ENCODE peak calls at places on chromosomes 3 and 15, in ten cellular contexts. One of them, this sample, is unnamed.

GRCh38 chr3:15099364-15100098 is 583 bp upstream of the RBSN start:
- DNase-seq in cardiac muscle cell: no peak
- DNase-seq in brain pericyte: no peak
- DNase-seq in stimulated activated CD4-positive, alpha-beta T cell treated with anti-CD3 and anti-CD28 coated beads, Interleukin-1b, Interleukin-23, amount 100 ng/mL, for 1 hour: no peak
- DNase-seq in GM19239: no peak
- DNase-seq in aorta: no peak
- DNase-seq in frontal cortex: no peak
- DNase-seq in hippocampal formation: no peak
- DNase-seq in Daoy: no peak
- DNase-seq in lower leg skin: no peak
- DNase-seq in this sample: no peak

GRCh38 chr3:83321891-83322290 is 1560.4 kb upstream of the GBE1 start:
- DNase-seq in cardiac muscle cell: no peak
- DNase-seq in brain pericyte: no peak
- DNase-seq in stimulated activated CD4-positive, alpha-beta T cell treated with anti-CD3 and anti-CD28 coated beads, Interleukin-1b, Interleukin-23, amount 100 ng/mL, for 1 hour: no peak
- DNase-seq in GM19239: no peak
- DNase-seq in aorta: no peak
- DNase-seq in frontal cortex: no peak
- DNase-seq in hippocampal formation: no peak
- DNase-seq in Daoy: no peak
- DNase-seq in lower leg skin: no peak
- DNase-seq in this sample: no peak

GRCh38 chr3:14803101-14803980 is 15.4 kb upstream of the FGD5 start:
- DNase-seq in cardiac muscle cell: peak
- DNase-seq in brain pericyte: no peak
- DNase-seq in stimulated activated CD4-positive, alpha-beta T cell treated with anti-CD3 and anti-CD28 coated beads, Interleukin-1b, Interleukin-23, amount 100 ng/mL, for 1 hour: no peak
- DNase-seq in GM19239: no peak
- DNase-seq in aorta: no peak
- DNase-seq in frontal cortex: no peak
- DNase-seq in hippocampal formation: no peak
- DNase-seq in Daoy: peak
- DNase-seq in lower leg skin: no peak
- DNase-seq in this sample: no peak

GRCh38 chr3:197167546-197167945 is 130.9 kb downstream of the DLG1 start:
- DNase-seq in cardiac muscle cell: no peak
- DNase-seq in brain pericyte: no peak
- DNase-seq in stimulated activated CD4-positive, alpha-beta T cell treated with anti-CD3 and anti-CD28 coated beads, Interleukin-1b, Interleukin-23, amount 100 ng/mL, for 1 hour: no peak
- DNase-seq in GM19239: no peak
- DNase-seq in aorta: no peak
- DNase-seq in frontal cortex: no peak
- DNase-seq in hippocampal formation: no peak
- DNase-seq in Daoy: no peak
- DNase-seq in lower leg skin: no peak
- DNase-seq in this sample: no peak

GRCh38 chr3:150407051-150407817 is 864 bp upstream of the TSC22D2 start:
- DNase-seq in cardiac muscle cell: peak
- DNase-seq in brain pericyte: no peak
- DNase-seq in stimulated activated CD4-positive, alpha-beta T cell treated with anti-CD3 and anti-CD28 coated beads, Interleukin-1b, Interleukin-23, amount 100 ng/mL, for 1 hour: no peak
- DNase-seq in GM19239: no peak
- DNase-seq in aorta: no peak
- DNase-seq in frontal cortex: no peak
- DNase-seq in hippocampal formation: no peak
- DNase-seq in Daoy: peak
- DNase-seq in lower leg skin: no peak
- DNase-seq in this sample: no peak

GRCh38 chr3:14124223-14124614 is 451 bp downstream of the CHCHD4 start:
- DNase-seq in cardiac muscle cell: peak
- DNase-seq in brain pericyte: no peak
- DNase-seq in stimulated activated CD4-positive, alpha-beta T cell treated with anti-CD3 and anti-CD28 coated beads, Interleukin-1b, Interleukin-23, amount 100 ng/mL, for 1 hour: no peak
- DNase-seq in GM19239: peak
- DNase-seq in aorta: peak
- DNase-seq in frontal cortex: peak
- DNase-seq in hippocampal formation: peak
- DNase-seq in Daoy: peak
- DNase-seq in lower leg skin: peak
- DNase-seq in this sample: peak

GRCh38 chr3:61562810-61563613 is 1.6 kb downstream of the PTPRG start:
- DNase-seq in cardiac muscle cell: peak
- DNase-seq in brain pericyte: no peak
- DNase-seq in stimulated activated CD4-positive, alpha-beta T cell treated with anti-CD3 and anti-CD28 coated beads, Interleukin-1b, Interleukin-23, amount 100 ng/mL, for 1 hour: no peak
- DNase-seq in GM19239: no peak
- DNase-seq in aorta: peak
- DNase-seq in frontal cortex: peak
- DNase-seq in hippocampal formation: no peak
- DNase-seq in Daoy: peak
- DNase-seq in lower leg skin: no peak
- DNase-seq in this sample: no peak

GRCh38 chr3:53650928-53651654 is 156.7 kb downstream of the CACNA1D start:
- DNase-seq in cardiac muscle cell: no peak
- DNase-seq in brain pericyte: no peak
- DNase-seq in stimulated activated CD4-positive, alpha-beta T cell treated with anti-CD3 and anti-CD28 coated beads, Interleukin-1b, Interleukin-23, amount 100 ng/mL, for 1 hour: no peak
- DNase-seq in GM19239: no peak
- DNase-seq in aorta: no peak
- DNase-seq in frontal cortex: no peak
- DNase-seq in hippocampal formation: no peak
- DNase-seq in Daoy: no peak
- DNase-seq in lower leg skin: peak
- DNase-seq in this sample: no peak

GRCh38 chr3:154191520-154191919 is 70.3 kb downstream of the ARHGEF26 start:
- DNase-seq in cardiac muscle cell: no peak
- DNase-seq in brain pericyte: no peak
- DNase-seq in stimulated activated CD4-positive, alpha-beta T cell treated with anti-CD3 and anti-CD28 coated beads, Interleukin-1b, Interleukin-23, amount 100 ng/mL, for 1 hour: no peak
- DNase-seq in GM19239: no peak
- DNase-seq in aorta: no peak
- DNase-seq in frontal cortex: no peak
- DNase-seq in hippocampal formation: no peak
- DNase-seq in Daoy: no peak
- DNase-seq in lower leg skin: no peak
- DNase-seq in this sample: no peak

GRCh38 chr3:100982710-100983109 is 10.5 kb downstream of the ABI3BP start:
- DNase-seq in cardiac muscle cell: peak
- DNase-seq in brain pericyte: no peak
- DNase-seq in stimulated activated CD4-positive, alpha-beta T cell treated with anti-CD3 and anti-CD28 coated beads, Interleukin-1b, Interleukin-23, amount 100 ng/mL, for 1 hour: no peak
- DNase-seq in GM19239: no peak
- DNase-seq in aorta: peak
- DNase-seq in frontal cortex: no peak
- DNase-seq in hippocampal formation: no peak
- DNase-seq in Daoy: peak
- DNase-seq in lower leg skin: no peak
- DNase-seq in this sample: no peak

GRCh38 chr15:69760263-69760855 is 307.7 kb downstream of the RPLP1 start:
- DNase-seq in cardiac muscle cell: peak
- DNase-seq in brain pericyte: no peak
- DNase-seq in stimulated activated CD4-positive, alpha-beta T cell treated with anti-CD3 and anti-CD28 coated beads, Interleukin-1b, Interleukin-23, amount 100 ng/mL, for 1 hour: no peak
- DNase-seq in GM19239: no peak
- DNase-seq in aorta: no peak
- DNase-seq in frontal cortex: no peak
- DNase-seq in hippocampal formation: no peak
- DNase-seq in Daoy: peak
- DNase-seq in lower leg skin: no peak
- DNase-seq in this sample: no peak

GRCh38 chr15:78937132-78937739 is 7.6 kb downstream of the CTSH start:
- DNase-seq in cardiac muscle cell: peak
- DNase-seq in brain pericyte: no peak
- DNase-seq in stimulated activated CD4-positive, alpha-beta T cell treated with anti-CD3 and anti-CD28 coated beads, Interleukin-1b, Interleukin-23, amount 100 ng/mL, for 1 hour: no peak
- DNase-seq in GM19239: no peak
- DNase-seq in aorta: peak
- DNase-seq in frontal cortex: no peak
- DNase-seq in hippocampal formation: no peak
- DNase-seq in Daoy: no peak
- DNase-seq in lower leg skin: no peak
- DNase-seq in this sample: no peak

GRCh38 chr3:4582634-4583033 is 89.5 kb downstream of the ITPR1 start:
- DNase-seq in cardiac muscle cell: peak
- DNase-seq in brain pericyte: no peak
- DNase-seq in stimulated activated CD4-positive, alpha-beta T cell treated with anti-CD3 and anti-CD28 coated beads, Interleukin-1b, Interleukin-23, amount 100 ng/mL, for 1 hour: no peak
- DNase-seq in GM19239: no peak
- DNase-seq in aorta: no peak
- DNase-seq in frontal cortex: no peak
- DNase-seq in hippocampal formation: no peak
- DNase-seq in Daoy: no peak
- DNase-seq in lower leg skin: no peak
- DNase-seq in this sample: no peak

GRCh38 chr3:110542552-110543164 is 529.0 kb upstream of the NECTIN3 start:
- DNase-seq in cardiac muscle cell: peak
- DNase-seq in brain pericyte: no peak
- DNase-seq in stimulated activated CD4-positive, alpha-beta T cell treated with anti-CD3 and anti-CD28 coated beads, Interleukin-1b, Interleukin-23, amount 100 ng/mL, for 1 hour: no peak
- DNase-seq in GM19239: no peak
- DNase-seq in aorta: no peak
- DNase-seq in frontal cortex: no peak
- DNase-seq in hippocampal formation: no peak
- DNase-seq in Daoy: no peak
- DNase-seq in lower leg skin: no peak
- DNase-seq in this sample: no peak

GRCh38 chr3:133412511-133413165 is 12.8 kb downstream of the BFSP2 start:
- DNase-seq in cardiac muscle cell: peak
- DNase-seq in brain pericyte: no peak
- DNase-seq in stimulated activated CD4-positive, alpha-beta T cell treated with anti-CD3 and anti-CD28 coated beads, Interleukin-1b, Interleukin-23, amount 100 ng/mL, for 1 hour: no peak
- DNase-seq in GM19239: no peak
- DNase-seq in aorta: no peak
- DNase-seq in frontal cortex: no peak
- DNase-seq in hippocampal formation: no peak
- DNase-seq in Daoy: peak
- DNase-seq in lower leg skin: no peak
- DNase-seq in this sample: no peak

GRCh38 chr15:75008249-75009017 is 13.1 kb downstream of the SCAMP5 start:
- DNase-seq in cardiac muscle cell: no peak
- DNase-seq in brain pericyte: no peak
- DNase-seq in stimulated activated CD4-positive, alpha-beta T cell treated with anti-CD3 and anti-CD28 coated beads, Interleukin-1b, Interleukin-23, amount 100 ng/mL, for 1 hour: no peak
- DNase-seq in GM19239: no peak
- DNase-seq in aorta: no peak
- DNase-seq in frontal cortex: no peak
- DNase-seq in hippocampal formation: no peak
- DNase-seq in Daoy: no peak
- DNase-seq in lower leg skin: no peak
- DNase-seq in this sample: peak

GRCh38 chr3:134309987-134310700 is 59.5 kb upstream of the RYK start:
- DNase-seq in cardiac muscle cell: no peak
- DNase-seq in brain pericyte: no peak
- DNase-seq in stimulated activated CD4-positive, alpha-beta T cell treated with anti-CD3 and anti-CD28 coated beads, Interleukin-1b, Interleukin-23, amount 100 ng/mL, for 1 hour: no peak
- DNase-seq in GM19239: no peak
- DNase-seq in aorta: no peak
- DNase-seq in frontal cortex: no peak
- DNase-seq in hippocampal formation: no peak
- DNase-seq in Daoy: peak
- DNase-seq in lower leg skin: no peak
- DNase-seq in this sample: no peak

GRCh38 chr3:113631143-113631542 is 65.3 kb downstream of the USF3 start:
- DNase-seq in cardiac muscle cell: no peak
- DNase-seq in brain pericyte: no peak
- DNase-seq in stimulated activated CD4-positive, alpha-beta T cell treated with anti-CD3 and anti-CD28 coated beads, Interleukin-1b, Interleukin-23, amount 100 ng/mL, for 1 hour: no peak
- DNase-seq in GM19239: no peak
- DNase-seq in aorta: no peak
- DNase-seq in frontal cortex: no peak
- DNase-seq in hippocampal formation: no peak
- DNase-seq in Daoy: no peak
- DNase-seq in lower leg skin: no peak
- DNase-seq in this sample: peak

GRCh38 chr3:146530609-146531008 is 13.8 kb downstream of the PLSCR1 start:
- DNase-seq in cardiac muscle cell: no peak
- DNase-seq in brain pericyte: no peak
- DNase-seq in stimulated activated CD4-positive, alpha-beta T cell treated with anti-CD3 and anti-CD28 coated beads, Interleukin-1b, Interleukin-23, amount 100 ng/mL, for 1 hour: no peak
- DNase-seq in GM19239: no peak
- DNase-seq in aorta: no peak
- DNase-seq in frontal cortex: no peak
- DNase-seq in hippocampal formation: no peak
- DNase-seq in Daoy: no peak
- DNase-seq in lower leg skin: no peak
- DNase-seq in this sample: no peak

GRCh38 chr15:49154799-49155109 is 645 bp downstream of the COPS2 start:
- DNase-seq in cardiac muscle cell: no peak
- DNase-seq in brain pericyte: no peak
- DNase-seq in stimulated activated CD4-positive, alpha-beta T cell treated with anti-CD3 and anti-CD28 coated beads, Interleukin-1b, Interleukin-23, amount 100 ng/mL, for 1 hour: no peak
- DNase-seq in GM19239: no peak
- DNase-seq in aorta: no peak
- DNase-seq in frontal cortex: no peak
- DNase-seq in hippocampal formation: no peak
- DNase-seq in Daoy: no peak
- DNase-seq in lower leg skin: no peak
- DNase-seq in this sample: no peak

GRCh38 chr3:23017800-23018199 is 185.3 kb upstream of the UBE2E2 start:
- DNase-seq in cardiac muscle cell: peak
- DNase-seq in brain pericyte: no peak
- DNase-seq in stimulated activated CD4-positive, alpha-beta T cell treated with anti-CD3 and anti-CD28 coated beads, Interleukin-1b, Interleukin-23, amount 100 ng/mL, for 1 hour: no peak
- DNase-seq in GM19239: no peak
- DNase-seq in aorta: no peak
- DNase-seq in frontal cortex: no peak
- DNase-seq in hippocampal formation: no peak
- DNase-seq in Daoy: peak
- DNase-seq in lower leg skin: no peak
- DNase-seq in this sample: no peak

GRCh38 chr3:141015486-141015885 is 35.7 kb upstream of the SPSB4 start:
- DNase-seq in cardiac muscle cell: no peak
- DNase-seq in brain pericyte: no peak
- DNase-seq in stimulated activated CD4-positive, alpha-beta T cell treated with anti-CD3 and anti-CD28 coated beads, Interleukin-1b, Interleukin-23, amount 100 ng/mL, for 1 hour: no peak
- DNase-seq in GM19239: no peak
- DNase-seq in aorta: no peak
- DNase-seq in frontal cortex: no peak
- DNase-seq in hippocampal formation: no peak
- DNase-seq in Daoy: peak
- DNase-seq in lower leg skin: no peak
- DNase-seq in this sample: no peak

GRCh38 chr3:178966299-178967183 is 105.1 kb downstream of the ZMAT3 start:
- DNase-seq in cardiac muscle cell: peak
- DNase-seq in brain pericyte: peak
- DNase-seq in stimulated activated CD4-positive, alpha-beta T cell treated with anti-CD3 and anti-CD28 coated beads, Interleukin-1b, Interleukin-23, amount 100 ng/mL, for 1 hour: no peak
- DNase-seq in GM19239: no peak
- DNase-seq in aorta: no peak
- DNase-seq in frontal cortex: peak
- DNase-seq in hippocampal formation: no peak
- DNase-seq in Daoy: no peak
- DNase-seq in lower leg skin: no peak
- DNase-seq in this sample: peak

GRCh38 chr3:168933614-168934013 is 729.9 kb downstream of the MECOM start:
- DNase-seq in cardiac muscle cell: peak
- DNase-seq in brain pericyte: no peak
- DNase-seq in stimulated activated CD4-positive, alpha-beta T cell treated with anti-CD3 and anti-CD28 coated beads, Interleukin-1b, Interleukin-23, amount 100 ng/mL, for 1 hour: no peak
- DNase-seq in GM19239: no peak
- DNase-seq in aorta: no peak
- DNase-seq in frontal cortex: no peak
- DNase-seq in hippocampal formation: no peak
- DNase-seq in Daoy: peak
- DNase-seq in lower leg skin: no peak
- DNase-seq in this sample: no peak

GRCh38 chr3:80017369-80017768 is 249.6 kb upstream of the ROBO1 start:
- DNase-seq in cardiac muscle cell: no peak
- DNase-seq in brain pericyte: no peak
- DNase-seq in stimulated activated CD4-positive, alpha-beta T cell treated with anti-CD3 and anti-CD28 coated beads, Interleukin-1b, Interleukin-23, amount 100 ng/mL, for 1 hour: no peak
- DNase-seq in GM19239: no peak
- DNase-seq in aorta: no peak
- DNase-seq in frontal cortex: no peak
- DNase-seq in hippocampal formation: no peak
- DNase-seq in Daoy: no peak
- DNase-seq in lower leg skin: no peak
- DNase-seq in this sample: no peak

GRCh38 chr3:66393486-66394260 is 107.1 kb downstream of the LRIG1 start:
- DNase-seq in cardiac muscle cell: peak
- DNase-seq in brain pericyte: peak
- DNase-seq in stimulated activated CD4-positive, alpha-beta T cell treated with anti-CD3 and anti-CD28 coated beads, Interleukin-1b, Interleukin-23, amount 100 ng/mL, for 1 hour: no peak
- DNase-seq in GM19239: no peak
- DNase-seq in aorta: no peak
- DNase-seq in frontal cortex: no peak
- DNase-seq in hippocampal formation: no peak
- DNase-seq in Daoy: no peak
- DNase-seq in lower leg skin: peak
- DNase-seq in this sample: no peak